ENCODE peak calls at places on chromosomes 13 and 19, in five cellular contexts. B is lower leg skin, K is PC-3, L is cardiac muscle cell, S is AG10803. O is an unnamed sample.

GRCh38 chr19:49954933-49955332 is 6.0 kb downstream of the SIGLEC11 start:
- DNase-seq in B (no peak), K (no peak), L (no peak), S (no peak), O (peak)

GRCh38 chr13:52036037-52036436 is 11.5 kb downstream of the UTP14C start:
- DNase-seq in B (no peak), K (no peak), L (no peak), S (no peak), O (no peak)

GRCh38 chr19:5698635-5699422 is 8.7 kb downstream of the RPL36 start:
- DNase-seq in B (no peak), K (no peak), L (no peak), S (no peak), O (no peak)

GRCh38 chr13:102724923-102725322 is 30.1 kb upstream of the METTL21C start:
- DNase-seq in B (no peak), K (peak), L (peak), S (peak), O (peak)

GRCh38 chr19:39136225-39136940 is 10.8 kb downstream of the PAK4 start:
- DNase-seq in B (no peak), K (no peak), L (no peak), S (no peak), O (no peak)

GRCh38 chr13:42255854-42256253 is 16.1 kb upstream of the AKAP11 start:
- DNase-seq in B (no peak), K (no peak), L (peak), S (no peak), O (no peak)

GRCh38 chr13:59458908-59459579 is 704.7 kb downstream of the DIAPH3 start:
- DNase-seq in B (no peak), K (peak), L (peak), S (peak), O (peak)

GRCh38 chr13:21130116-21130515 is 46.2 kb downstream of the SKA3 start:
- DNase-seq in B (no peak), K (no peak), L (no peak), S (no peak), O (no peak)

GRCh38 chr19:49986354-49986753 is 25.4 kb upstream of the SIGLEC11 start:
- DNase-seq in B (no peak), K (no peak), L (no peak), S (no peak), O (no peak)

GRCh38 chr19:46131485-46132143 is 7.1 kb upstream of the IGFL3 start:
- DNase-seq in B (no peak), K (no peak), L (no peak), S (no peak), O (peak)

GRCh38 chr13:52848455-52849190 is at the start of gene PCDH8:
- DNase-seq in B (no peak), K (no peak), L (peak), S (no peak), O (no peak)

GRCh38 chr19:21595185-21595584 is 89.8 kb downstream of the ZNF429 start:
- DNase-seq in B (no peak), K (no peak), L (no peak), S (no peak), O (no peak)

GRCh38 chr13:98524391-98524790 is 52.5 kb downstream of the STK24 start:
- DNase-seq in B (no peak), K (no peak), L (no peak), S (no peak), O (no peak)

GRCh38 chr13:102667911-102668310 is 26.9 kb downstream of the METTL21C start:
- DNase-seq in B (no peak), K (no peak), L (no peak), S (no peak), O (no peak)

GRCh38 chr19:38304866-38305429 is 897 bp downstream of the C19orf33 start:
- DNase-seq in B (no peak), K (peak), L (no peak), S (no peak), O (peak)

GRCh38 chr13:97256343-97256783 is 34.2 kb downstream of the MBNL2 start:
- DNase-seq in B (no peak), K (peak), L (peak), S (peak), O (peak)

GRCh38 chr13:38952827-38953226 is 37.8 kb downstream of the STOML3 start:
- DNase-seq in B (no peak), K (peak), L (no peak), S (no peak), O (no peak)

GRCh38 chr13:83880275-83881027 is 1.8 kb downstream of the SLITRK1 start:
- DNase-seq in B (peak), K (no peak), L (no peak), S (no peak), O (no peak)

GRCh38 chr19:50461066-50461875 is 15.0 kb upstream of the EMC10 start:
- DNase-seq in B (peak), K (peak), L (peak), S (peak), O (peak)

GRCh38 chr13:97030705-97031452 is 36.6 kb upstream of the OXGR1 start:
- DNase-seq in B (no peak), K (peak), L (peak), S (peak), O (peak)

DNA sequence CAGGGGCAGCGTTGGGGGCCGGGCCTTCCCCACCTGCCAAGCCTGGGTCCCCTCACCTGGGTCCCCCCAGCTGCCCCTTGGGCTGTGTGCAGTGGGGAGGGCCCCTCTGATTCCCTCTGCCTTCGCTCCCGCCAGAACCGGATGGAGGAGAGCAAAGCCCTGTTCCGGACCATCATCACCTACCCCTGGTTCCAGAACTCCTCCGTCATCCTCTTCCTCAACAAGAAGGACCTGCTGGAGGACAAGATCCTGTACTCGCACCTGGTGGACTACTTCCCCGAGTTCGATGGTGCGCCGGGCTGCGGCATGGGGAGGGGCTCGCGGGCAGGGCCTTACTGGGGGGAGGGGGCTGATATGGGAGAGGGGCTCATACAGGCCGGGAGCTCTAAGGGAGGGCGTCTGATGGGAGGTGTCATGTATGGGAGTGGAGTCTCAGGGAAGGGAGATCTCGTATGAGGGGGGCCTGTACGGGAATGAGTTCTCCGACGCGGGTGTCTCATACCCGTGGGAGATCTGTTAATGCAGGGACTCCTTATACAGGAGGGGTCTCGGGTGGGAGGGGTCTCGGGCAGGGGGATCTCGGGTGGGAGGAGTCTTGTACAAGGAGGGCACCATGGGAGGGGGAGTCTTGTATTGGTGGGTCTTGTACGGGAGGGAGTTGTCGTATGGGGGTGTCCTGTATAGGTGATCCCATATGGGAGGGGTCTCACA is 16.6 kb upstream of the GNA15 start:
- DNase-seq in B (no peak), K (no peak), L (no peak), S (no peak), O (no peak)
- TF ChIP-seq CTCF in B (no peak), K (no peak), L (no peak), S (no peak), O (no peak)

DNA sequence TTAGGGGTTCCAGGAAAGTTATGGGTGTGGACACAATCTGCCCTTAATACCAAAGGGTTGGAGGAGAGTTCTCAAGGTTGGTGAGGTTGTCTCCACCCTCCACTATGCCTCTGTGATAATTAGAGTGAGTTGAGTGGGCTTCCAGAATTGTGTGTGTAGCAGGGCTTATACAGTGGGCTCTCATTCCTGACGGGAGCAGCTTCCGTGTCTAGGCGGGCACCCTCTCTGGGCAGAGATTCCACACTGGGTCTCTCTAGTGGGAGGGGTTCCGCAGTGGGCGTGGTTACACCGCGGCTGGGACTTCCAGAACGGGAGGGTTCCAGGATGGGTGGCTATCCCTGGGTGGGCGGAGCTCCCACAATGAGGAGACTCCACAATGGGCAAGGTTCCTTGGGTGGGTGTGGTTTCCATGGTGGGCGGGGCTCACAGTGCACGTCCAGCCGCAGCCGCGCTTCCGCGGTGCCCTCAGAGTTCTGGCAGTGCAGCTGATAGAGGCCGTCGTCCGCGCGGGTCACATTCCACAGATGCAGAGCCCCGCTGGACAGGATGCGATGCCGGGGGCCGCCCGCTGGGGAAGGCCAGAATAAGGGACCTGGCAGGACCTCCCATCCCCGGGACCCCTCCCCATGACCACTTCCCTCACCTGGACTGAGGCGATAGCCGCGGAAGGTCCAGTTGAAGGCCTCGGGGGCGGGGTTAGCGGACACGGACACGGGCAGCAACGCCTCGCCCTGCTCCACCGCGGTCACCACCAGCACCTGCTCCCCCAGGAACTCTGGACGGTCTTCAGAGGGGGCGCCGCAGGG is 8.4 kb downstream of the NPHS1 start:
- DNase-seq in B (no peak), K (no peak), L (peak), S (no peak), O (no peak)
- H3K4me3 ChIP-seq in B (no peak), K (no peak), L (no peak), S (no peak), O (no peak)

GRCh38 chr13:114065926-114066774 is 66.3 kb downstream of the RASA3 start:
- DNase-seq in B (no peak), K (no peak), L (no peak), S (no peak), O (no peak)

GRCh38 chr13:114063545-114064515 is 68.6 kb downstream of the RASA3 start:
- DNase-seq in B (no peak), K (peak), L (peak), S (peak), O (peak)

GRCh38 chr13:114066956-114067355 is 65.5 kb downstream of the RASA3 start:
- DNase-seq in B (no peak), K (no peak), L (no peak), S (no peak), O (no peak)

GRCh38 chr13:114064516-114065140 is 67.8 kb downstream of the RASA3 start:
- DNase-seq in B (no peak), K (peak), L (peak), S (peak), O (peak)

GRCh38 chr13:114065141-114065925 is 67.1 kb downstream of the RASA3 start:
- DNase-seq in B (peak), K (peak), L (peak), S (peak), O (peak)
- TF ChIP-seq CTCF in B (no peak), K (no peak), L (no peak), S (no peak), O (no peak)

GRCh38 chr19:15107056-15108010 is at the start of gene SYDE1:
- DNase-seq in B (peak), K (peak), L (peak), S (peak), O (peak)
- H3K4me3 ChIP-seq in B (peak), K (peak), L (peak), S (peak), O (peak)

DNA sequence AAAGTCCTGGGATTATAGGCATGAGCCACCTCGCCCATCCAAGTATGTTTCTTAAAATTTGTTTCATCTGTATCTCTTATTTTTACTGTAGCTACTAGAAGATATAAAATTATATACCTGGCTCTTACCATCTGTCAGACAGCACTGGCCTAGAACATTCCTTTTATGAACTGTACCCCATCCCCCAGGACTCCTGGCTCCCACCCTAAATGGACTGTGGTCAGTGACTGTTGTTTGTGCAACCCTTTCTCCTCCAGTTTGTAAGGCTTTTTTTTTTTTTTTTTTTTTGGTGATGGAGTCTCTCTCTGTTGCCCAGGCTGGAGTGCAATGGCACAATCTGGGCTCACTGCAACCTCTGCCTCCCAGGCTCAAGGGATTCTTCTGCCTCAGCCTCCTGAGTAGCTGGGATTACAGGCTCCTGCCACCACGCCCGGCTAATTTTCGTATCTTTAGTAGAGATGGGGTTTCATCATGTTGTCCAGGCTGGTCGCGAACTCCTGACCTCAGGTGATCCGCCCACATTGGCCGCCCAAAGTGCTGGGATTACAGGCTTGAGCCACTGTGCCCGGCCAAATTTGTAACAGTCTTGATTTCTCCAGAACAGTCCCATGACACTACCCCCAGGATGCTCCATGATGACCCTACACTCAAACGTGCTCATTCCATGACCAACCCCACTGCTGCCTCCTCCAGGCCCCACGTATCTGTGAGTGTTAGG is 2.5 kb downstream of the NDUFA3 start:
- DNase-seq in B (no peak), K (no peak), L (peak), S (peak), O (no peak)
- TF ChIP-seq CTCF in B (no peak), K (no peak), L (no peak), S (no peak), O (no peak)

GRCh38 chr13:90307136-90307535 is 1040.4 kb upstream of the MIR17HG start:
- DNase-seq in B (no peak), K (no peak), L (no peak), S (no peak), O (no peak)
- H3K4me3 ChIP-seq in B (no peak), K (no peak), L (no peak), S (no peak), O (no peak)

DNA sequence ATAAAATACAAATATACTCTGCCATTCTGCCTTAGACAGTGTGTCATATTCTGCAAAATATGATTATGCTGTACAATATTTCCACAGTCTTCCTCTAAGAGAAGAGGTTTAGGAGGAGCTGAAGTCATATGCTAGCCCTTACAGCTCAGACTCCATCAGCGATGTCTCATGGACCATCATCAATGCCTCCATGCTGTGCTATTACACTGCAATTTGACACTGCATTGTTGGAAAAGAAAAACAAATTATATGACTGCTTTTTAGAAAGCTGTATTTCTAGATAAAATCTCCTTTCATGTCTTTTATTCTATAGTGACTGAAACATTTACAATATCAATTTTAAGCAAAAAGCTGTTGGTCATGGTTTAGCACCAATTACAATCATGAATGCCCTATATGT is 1089.4 kb upstream of the MIR17HG start:
- DNase-seq in B (no peak), K (no peak), L (no peak), S (no peak), O (no peak)
- TF ChIP-seq CTCF in B (no peak), K (no peak), L (no peak), S (no peak), O (no peak)

DNA sequence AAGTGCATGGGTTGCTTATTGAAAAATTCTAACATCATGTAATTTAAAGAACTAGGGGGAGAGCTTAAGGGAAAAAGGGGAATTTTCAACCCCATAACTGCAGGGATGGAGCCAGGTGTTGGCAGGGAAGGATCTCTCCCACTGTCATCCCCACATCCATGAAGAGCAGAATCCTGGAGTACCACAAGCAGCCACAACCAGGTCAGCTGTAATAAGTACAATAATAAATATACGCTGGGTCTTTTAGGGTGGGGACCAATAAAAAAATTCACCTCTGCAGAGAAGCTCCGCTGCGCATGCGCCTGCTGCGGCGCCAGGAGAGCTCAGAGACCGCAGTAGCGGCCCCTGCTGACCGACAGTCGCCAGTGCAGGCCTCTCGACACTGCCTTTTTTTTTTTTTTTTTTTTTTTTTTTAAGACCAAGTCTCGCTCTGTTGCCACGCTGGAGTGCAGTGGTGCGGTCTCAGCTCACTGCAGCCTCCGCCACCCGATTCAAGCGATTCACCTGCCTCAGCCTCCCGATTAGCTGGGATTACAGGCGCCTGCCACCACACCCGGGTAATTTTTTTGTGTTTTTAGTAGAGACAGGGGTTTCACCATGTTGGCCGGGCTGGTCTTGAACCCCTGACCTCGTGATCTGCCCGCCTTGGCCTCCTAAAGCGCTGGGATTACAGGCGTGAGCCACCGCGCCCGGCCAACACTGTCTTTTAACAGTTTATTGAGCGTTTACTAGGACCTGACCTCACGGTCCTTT is 2.5 kb upstream of the EEF2 start:
- DNase-seq in B (peak), K (peak), L (peak), S (peak), O (peak)
- H3K4me3 ChIP-seq in B (no peak), K (peak), L (no peak), S (peak), O (peak)